ENCODE peak calls at places on chromosome 21, in nine cellular contexts. M, X, V, B, F, S, N, Z and Y are unnamed samples.
A peak's percentile ranks its signal among the peaks of the same experiment; 100 is the strongest.

GRCh38 chr21:36456714-36457399 is 23.1 kb downstream of the CLDN14 start:
- DNase-seq in M (peak; percentile 92), X (no peak), V (no peak), B (no peak), F (no peak), S (no peak), N (peak; percentile 20), Z (peak; percentile 40), Y (no peak)

GRCh38 chr21:15943009-15943666 is 213.4 kb downstream of the USP25 start:
- DNase-seq in M (no peak), X (no peak), V (no peak), B (peak; percentile 23), F (no peak), S (no peak), N (peak; percentile 50), Z (no peak), Y (no peak)

GRCh38 chr21:31555741-31556191 is 103.7 kb upstream of the SOD1 start:
- DNase-seq in M (no peak), X (peak; percentile 44), V (no peak), B (no peak), F (no peak), S (no peak), N (no peak), Z (no peak), Y (no peak)

GRCh38 chr21:46153259-46154154 is 1.9 kb downstream of the FTCD start:
- DNase-seq in M (peak; percentile 13), X (peak; percentile 39), V (peak; percentile 33), B (peak; percentile 69), F (peak; percentile 13), S (peak; percentile 71), N (no peak), Z (peak; percentile 36), Y (peak; percentile 35)

GRCh38 chr21:31447477-31447876 is 103.4 kb upstream of the TIAM1 start:
- DNase-seq in M (no peak), X (no peak), V (no peak), B (peak; percentile 71), F (no peak), S (no peak), N (peak; percentile 71), Z (peak; percentile 54), Y (no peak)

GRCh38 chr21:45579383-45580180 is 37.3 kb upstream of the SLC19A1 start:
- DNase-seq in M (no peak), X (no peak), V (no peak), B (no peak), F (no peak), S (no peak), N (no peak), Z (no peak), Y (peak; percentile 5)

GRCh38 chr21:43632373-43632905 is 26.8 kb downstream of the HSF2BP start:
- DNase-seq in M (no peak), X (no peak), V (no peak), B (peak; percentile 44), F (no peak), S (no peak), N (no peak), Z (no peak), Y (no peak)

GRCh38 chr21:41480086-41480690 is 27.8 kb downstream of the TMPRSS2 start:
- DNase-seq in M (no peak), X (no peak), V (no peak), B (no peak), F (no peak), S (no peak), N (no peak), Z (no peak), Y (no peak)

GRCh38 chr21:37219766-37220432 is 47.2 kb downstream of the VPS26C start:
- DNase-seq in M (no peak), X (no peak), V (no peak), B (peak; percentile 19), F (no peak), S (no peak), N (peak; percentile 31), Z (peak; percentile 13), Y (no peak)

GRCh38 chr21:42466700-42467612 is 29.1 kb downstream of the RSPH1 start:
- DNase-seq in M (no peak), X (peak; percentile 7), V (no peak), B (peak; percentile 38), F (no peak), S (no peak), N (peak; percentile 52), Z (peak; percentile 59), Y (no peak)